ENCODE peak calls at places on chromosomes 4 and X, in ten cellular contexts. One of them, this sample, is unnamed.

GRCh38 chr4:54661686-54662085 is 3.9 kb downstream of the KIT start:
- DNase-seq in amygdala: no peak
- DNase-seq in COR-L47: no peak
- DNase-seq in NCI-H460: no peak
- DNase-seq in stimulated activated CD4-positive, alpha-beta T cell treated with anti-CD3 and anti-CD28 coated beads, Interleukin-2, amount 100 ng/mL, for 4 hours: no peak
- DNase-seq in T-helper 2 cell: no peak
- DNase-seq in iris pigment epithelial cell: peak; percentile 91
- DNase-seq in activated naive CD8-positive, alpha-beta T cell treated with anti-CD3 and anti-CD28 coated beads, Interleukin-2, amount 50 U/mL, for 24 hours: no peak
- DNase-seq in dermis blood vessel endothelial cell: peak; percentile 13
- DNase-seq in H4: no peak
- DNase-seq in this sample: no peak

GRCh38 chr4:54255881-54256280 is 26.8 kb downstream of the PDGFRA start:
- DNase-seq in COR-L47: no peak
- DNase-seq in stimulated activated CD4-positive, alpha-beta T cell treated with anti-CD3 and anti-CD28 coated beads, Interleukin-2, amount 100 ng/mL, for 4 hours: no peak
- DNase-seq in iris pigment epithelial cell: peak; percentile 43
- DNase-seq in activated naive CD8-positive, alpha-beta T cell treated with anti-CD3 and anti-CD28 coated beads, Interleukin-2, amount 50 U/mL, for 24 hours: no peak
- DNase-seq in H4: no peak
- DNase-seq in NCI-H460: no peak
- DNase-seq in T-helper 2 cell: no peak
- DNase-seq in amygdala: no peak
- DNase-seq in dermis blood vessel endothelial cell: no peak
- DNase-seq in this sample: no peak

GRCh38 chr4:106287353-106287969 is 28.5 kb downstream of the TBCK start:
- DNase-seq in COR-L47: no peak
- DNase-seq in dermis blood vessel endothelial cell: peak; percentile 87
- DNase-seq in iris pigment epithelial cell: peak; percentile 96
- DNase-seq in T-helper 2 cell: no peak
- DNase-seq in activated naive CD8-positive, alpha-beta T cell treated with anti-CD3 and anti-CD28 coated beads, Interleukin-2, amount 50 U/mL, for 24 hours: no peak
- DNase-seq in H4: peak; percentile 87
- DNase-seq in NCI-H460: peak; percentile 46
- DNase-seq in amygdala: no peak
- DNase-seq in stimulated activated CD4-positive, alpha-beta T cell treated with anti-CD3 and anti-CD28 coated beads, Interleukin-2, amount 100 ng/mL, for 4 hours: no peak
- DNase-seq in this sample: no peak

GRCh38 chr4:2368779-2369437 is 49.5 kb downstream of the ZFYVE28 start:
- DNase-seq in NCI-H460: no peak
- DNase-seq in T-helper 2 cell: no peak
- DNase-seq in activated naive CD8-positive, alpha-beta T cell treated with anti-CD3 and anti-CD28 coated beads, Interleukin-2, amount 50 U/mL, for 24 hours: no peak
- DNase-seq in amygdala: no peak
- DNase-seq in stimulated activated CD4-positive, alpha-beta T cell treated with anti-CD3 and anti-CD28 coated beads, Interleukin-2, amount 100 ng/mL, for 4 hours: no peak
- DNase-seq in COR-L47: no peak
- DNase-seq in dermis blood vessel endothelial cell: no peak
- DNase-seq in H4: no peak
- DNase-seq in iris pigment epithelial cell: no peak
- DNase-seq in this sample: no peak

GRCh38 chr4:6420972-6421371 is 51.4 kb downstream of the PPP2R2C start:
- DNase-seq in H4: no peak
- DNase-seq in amygdala: no peak
- DNase-seq in T-helper 2 cell: no peak
- DNase-seq in COR-L47: no peak
- DNase-seq in NCI-H460: no peak
- DNase-seq in iris pigment epithelial cell: no peak
- DNase-seq in dermis blood vessel endothelial cell: no peak
- DNase-seq in stimulated activated CD4-positive, alpha-beta T cell treated with anti-CD3 and anti-CD28 coated beads, Interleukin-2, amount 100 ng/mL, for 4 hours: no peak
- DNase-seq in activated naive CD8-positive, alpha-beta T cell treated with anti-CD3 and anti-CD28 coated beads, Interleukin-2, amount 50 U/mL, for 24 hours: no peak
- DNase-seq in this sample: no peak

GRCh38 chrX:63350551-63350950 is 581 bp downstream of the SPIN4 start:
- DNase-seq in stimulated activated CD4-positive, alpha-beta T cell treated with anti-CD3 and anti-CD28 coated beads, Interleukin-2, amount 100 ng/mL, for 4 hours: no peak
- DNase-seq in amygdala: no peak
- DNase-seq in iris pigment epithelial cell: no peak
- DNase-seq in activated naive CD8-positive, alpha-beta T cell treated with anti-CD3 and anti-CD28 coated beads, Interleukin-2, amount 50 U/mL, for 24 hours: peak; percentile 13
- DNase-seq in NCI-H460: no peak
- DNase-seq in H4: peak; percentile 11
- DNase-seq in T-helper 2 cell: no peak
- DNase-seq in COR-L47: no peak
- DNase-seq in dermis blood vessel endothelial cell: peak; percentile 23
- DNase-seq in this sample: peak; percentile 21

GRCh38 chrX:100408643-100409315 is 1.3 kb downstream of the PCDH19 start:
- DNase-seq in stimulated activated CD4-positive, alpha-beta T cell treated with anti-CD3 and anti-CD28 coated beads, Interleukin-2, amount 100 ng/mL, for 4 hours: no peak
- DNase-seq in T-helper 2 cell: no peak
- DNase-seq in COR-L47: no peak
- DNase-seq in activated naive CD8-positive, alpha-beta T cell treated with anti-CD3 and anti-CD28 coated beads, Interleukin-2, amount 50 U/mL, for 24 hours: no peak
- DNase-seq in amygdala: no peak
- DNase-seq in H4: no peak
- DNase-seq in NCI-H460: no peak
- DNase-seq in dermis blood vessel endothelial cell: no peak
- DNase-seq in iris pigment epithelial cell: no peak
- DNase-seq in this sample: no peak

GRCh38 chr4:169250796-169251195 is 20.0 kb downstream of the SH3RF1 start:
- DNase-seq in iris pigment epithelial cell: no peak
- DNase-seq in activated naive CD8-positive, alpha-beta T cell treated with anti-CD3 and anti-CD28 coated beads, Interleukin-2, amount 50 U/mL, for 24 hours: no peak
- DNase-seq in dermis blood vessel endothelial cell: no peak
- DNase-seq in stimulated activated CD4-positive, alpha-beta T cell treated with anti-CD3 and anti-CD28 coated beads, Interleukin-2, amount 100 ng/mL, for 4 hours: no peak
- DNase-seq in COR-L47: no peak
- DNase-seq in T-helper 2 cell: no peak
- DNase-seq in H4: no peak
- DNase-seq in amygdala: no peak
- DNase-seq in NCI-H460: no peak
- DNase-seq in this sample: no peak

GRCh38 chr4:118288097-118288496 is 64.7 kb downstream of the PRSS12 start:
- DNase-seq in amygdala: no peak
- DNase-seq in dermis blood vessel endothelial cell: no peak
- DNase-seq in T-helper 2 cell: no peak
- DNase-seq in stimulated activated CD4-positive, alpha-beta T cell treated with anti-CD3 and anti-CD28 coated beads, Interleukin-2, amount 100 ng/mL, for 4 hours: no peak
- DNase-seq in activated naive CD8-positive, alpha-beta T cell treated with anti-CD3 and anti-CD28 coated beads, Interleukin-2, amount 50 U/mL, for 24 hours: no peak
- DNase-seq in NCI-H460: no peak
- DNase-seq in H4: peak; percentile 38
- DNase-seq in iris pigment epithelial cell: peak; percentile 93
- DNase-seq in COR-L47: no peak
- DNase-seq in this sample: no peak

GRCh38 chrX:78092296-78092695 is 11.8 kb upstream of the PGK1 start:
- DNase-seq in iris pigment epithelial cell: peak; percentile 56
- DNase-seq in COR-L47: no peak
- DNase-seq in T-helper 2 cell: no peak
- DNase-seq in H4: peak; percentile 48
- DNase-seq in dermis blood vessel endothelial cell: peak; percentile 61
- DNase-seq in amygdala: no peak
- DNase-seq in activated naive CD8-positive, alpha-beta T cell treated with anti-CD3 and anti-CD28 coated beads, Interleukin-2, amount 50 U/mL, for 24 hours: no peak
- DNase-seq in NCI-H460: peak; percentile 38
- DNase-seq in stimulated activated CD4-positive, alpha-beta T cell treated with anti-CD3 and anti-CD28 coated beads, Interleukin-2, amount 100 ng/mL, for 4 hours: no peak
- DNase-seq in this sample: no peak

GRCh38 chr4:186621959-186622553 is 66.7 kb upstream of the MTNR1A start:
- DNase-seq in dermis blood vessel endothelial cell: no peak
- DNase-seq in stimulated activated CD4-positive, alpha-beta T cell treated with anti-CD3 and anti-CD28 coated beads, Interleukin-2, amount 100 ng/mL, for 4 hours: no peak
- DNase-seq in activated naive CD8-positive, alpha-beta T cell treated with anti-CD3 and anti-CD28 coated beads, Interleukin-2, amount 50 U/mL, for 24 hours: no peak
- DNase-seq in NCI-H460: no peak
- DNase-seq in amygdala: no peak
- DNase-seq in COR-L47: no peak
- DNase-seq in iris pigment epithelial cell: peak; percentile 96
- DNase-seq in H4: peak; percentile 34
- DNase-seq in T-helper 2 cell: no peak
- DNase-seq in this sample: no peak

GRCh38 chrX:108165349-108166111 is 74.0 kb downstream of the ATG4A start:
- DNase-seq in T-helper 2 cell: no peak
- DNase-seq in dermis blood vessel endothelial cell: peak; percentile 57
- DNase-seq in stimulated activated CD4-positive, alpha-beta T cell treated with anti-CD3 and anti-CD28 coated beads, Interleukin-2, amount 100 ng/mL, for 4 hours: no peak
- DNase-seq in amygdala: no peak
- DNase-seq in H4: peak; percentile 60
- DNase-seq in activated naive CD8-positive, alpha-beta T cell treated with anti-CD3 and anti-CD28 coated beads, Interleukin-2, amount 50 U/mL, for 24 hours: no peak
- DNase-seq in iris pigment epithelial cell: peak; percentile 57
- DNase-seq in NCI-H460: peak; percentile 34
- DNase-seq in COR-L47: peak; percentile 2
- DNase-seq in this sample: no peak

GRCh38 chr4:186676531-186677158 is 47.0 kb downstream of the FAT1 start:
- DNase-seq in activated naive CD8-positive, alpha-beta T cell treated with anti-CD3 and anti-CD28 coated beads, Interleukin-2, amount 50 U/mL, for 24 hours: no peak
- DNase-seq in dermis blood vessel endothelial cell: no peak
- DNase-seq in T-helper 2 cell: no peak
- DNase-seq in H4: peak; percentile 79
- DNase-seq in COR-L47: no peak
- DNase-seq in iris pigment epithelial cell: peak; percentile 92
- DNase-seq in amygdala: no peak
- DNase-seq in stimulated activated CD4-positive, alpha-beta T cell treated with anti-CD3 and anti-CD28 coated beads, Interleukin-2, amount 100 ng/mL, for 4 hours: no peak
- DNase-seq in NCI-H460: peak; percentile 17
- DNase-seq in this sample: no peak

GRCh38 chr4:56986192-56986591 is 7.5 kb downstream of the POLR2B start:
- DNase-seq in COR-L47: no peak
- DNase-seq in NCI-H460: no peak
- DNase-seq in H4: no peak
- DNase-seq in stimulated activated CD4-positive, alpha-beta T cell treated with anti-CD3 and anti-CD28 coated beads, Interleukin-2, amount 100 ng/mL, for 4 hours: no peak
- DNase-seq in amygdala: no peak
- DNase-seq in activated naive CD8-positive, alpha-beta T cell treated with anti-CD3 and anti-CD28 coated beads, Interleukin-2, amount 50 U/mL, for 24 hours: no peak
- DNase-seq in dermis blood vessel endothelial cell: no peak
- DNase-seq in T-helper 2 cell: no peak
- DNase-seq in iris pigment epithelial cell: no peak
- DNase-seq in this sample: no peak

GRCh38 chr4:113289736-113290135 is 240.3 kb downstream of the ANK2 start:
- DNase-seq in T-helper 2 cell: no peak
- DNase-seq in COR-L47: no peak
- DNase-seq in H4: no peak
- DNase-seq in NCI-H460: no peak
- DNase-seq in activated naive CD8-positive, alpha-beta T cell treated with anti-CD3 and anti-CD28 coated beads, Interleukin-2, amount 50 U/mL, for 24 hours: no peak
- DNase-seq in stimulated activated CD4-positive, alpha-beta T cell treated with anti-CD3 and anti-CD28 coated beads, Interleukin-2, amount 100 ng/mL, for 4 hours: no peak
- DNase-seq in iris pigment epithelial cell: peak; percentile 61
- DNase-seq in amygdala: no peak
- DNase-seq in dermis blood vessel endothelial cell: no peak
- DNase-seq in this sample: no peak

GRCh38 chr4:44671636-44672035 is 6.6 kb upstream of the GUF1 start:
- DNase-seq in activated naive CD8-positive, alpha-beta T cell treated with anti-CD3 and anti-CD28 coated beads, Interleukin-2, amount 50 U/mL, for 24 hours: no peak
- DNase-seq in dermis blood vessel endothelial cell: no peak
- DNase-seq in COR-L47: no peak
- DNase-seq in NCI-H460: no peak
- DNase-seq in amygdala: no peak
- DNase-seq in stimulated activated CD4-positive, alpha-beta T cell treated with anti-CD3 and anti-CD28 coated beads, Interleukin-2, amount 100 ng/mL, for 4 hours: no peak
- DNase-seq in iris pigment epithelial cell: no peak
- DNase-seq in H4: no peak
- DNase-seq in T-helper 2 cell: no peak
- DNase-seq in this sample: no peak

GRCh38 chrX:133838761-133839676 is 146.4 kb downstream of the GPC3 start:
- DNase-seq in COR-L47: no peak
- DNase-seq in H4: peak; percentile 16
- DNase-seq in dermis blood vessel endothelial cell: peak; percentile 56
- DNase-seq in NCI-H460: peak; percentile 24
- DNase-seq in activated naive CD8-positive, alpha-beta T cell treated with anti-CD3 and anti-CD28 coated beads, Interleukin-2, amount 50 U/mL, for 24 hours: peak; percentile 27
- DNase-seq in stimulated activated CD4-positive, alpha-beta T cell treated with anti-CD3 and anti-CD28 coated beads, Interleukin-2, amount 100 ng/mL, for 4 hours: peak; percentile 3
- DNase-seq in T-helper 2 cell: no peak
- DNase-seq in amygdala: no peak
- DNase-seq in iris pigment epithelial cell: peak; percentile 32
- DNase-seq in this sample: no peak

GRCh38 chrX:41481264-41482109 is 34.3 kb downstream of the NYX start:
- DNase-seq in amygdala: no peak
- DNase-seq in COR-L47: no peak
- DNase-seq in activated naive CD8-positive, alpha-beta T cell treated with anti-CD3 and anti-CD28 coated beads, Interleukin-2, amount 50 U/mL, for 24 hours: peak; percentile 12
- DNase-seq in T-helper 2 cell: no peak
- DNase-seq in iris pigment epithelial cell: no peak
- DNase-seq in dermis blood vessel endothelial cell: peak; percentile 45
- DNase-seq in H4: peak; percentile 17
- DNase-seq in stimulated activated CD4-positive, alpha-beta T cell treated with anti-CD3 and anti-CD28 coated beads, Interleukin-2, amount 100 ng/mL, for 4 hours: no peak
- DNase-seq in NCI-H460: peak; percentile 41
- DNase-seq in this sample: no peak

GRCh38 chrX:24245201-24245600 is 68.7 kb downstream of the SUPT20HL2 start:
- DNase-seq in stimulated activated CD4-positive, alpha-beta T cell treated with anti-CD3 and anti-CD28 coated beads, Interleukin-2, amount 100 ng/mL, for 4 hours: no peak
- DNase-seq in COR-L47: no peak
- DNase-seq in T-helper 2 cell: no peak
- DNase-seq in H4: peak; percentile 53
- DNase-seq in iris pigment epithelial cell: peak; percentile 83
- DNase-seq in amygdala: no peak
- DNase-seq in NCI-H460: no peak
- DNase-seq in activated naive CD8-positive, alpha-beta T cell treated with anti-CD3 and anti-CD28 coated beads, Interleukin-2, amount 50 U/mL, for 24 hours: no peak
- DNase-seq in dermis blood vessel endothelial cell: no peak
- DNase-seq in this sample: no peak

GRCh38 chr4:2043396-2044118 is 15.6 kb upstream of the NAT8L start:
- DNase-seq in iris pigment epithelial cell: no peak
- DNase-seq in COR-L47: no peak
- DNase-seq in activated naive CD8-positive, alpha-beta T cell treated with anti-CD3 and anti-CD28 coated beads, Interleukin-2, amount 50 U/mL, for 24 hours: no peak
- DNase-seq in NCI-H460: no peak
- DNase-seq in amygdala: no peak
- DNase-seq in H4: no peak
- DNase-seq in T-helper 2 cell: no peak
- DNase-seq in dermis blood vessel endothelial cell: no peak
- DNase-seq in stimulated activated CD4-positive, alpha-beta T cell treated with anti-CD3 and anti-CD28 coated beads, Interleukin-2, amount 100 ng/mL, for 4 hours: no peak
- DNase-seq in this sample: no peak

GRCh38 chr4:1052231-1052671 is 40.8 kb downstream of the FGFRL1 start:
- DNase-seq in stimulated activated CD4-positive, alpha-beta T cell treated with anti-CD3 and anti-CD28 coated beads, Interleukin-2, amount 100 ng/mL, for 4 hours: no peak
- DNase-seq in NCI-H460: no peak
- DNase-seq in iris pigment epithelial cell: no peak
- DNase-seq in amygdala: no peak
- DNase-seq in T-helper 2 cell: no peak
- DNase-seq in H4: no peak
- DNase-seq in dermis blood vessel endothelial cell: no peak
- DNase-seq in activated naive CD8-positive, alpha-beta T cell treated with anti-CD3 and anti-CD28 coated beads, Interleukin-2, amount 50 U/mL, for 24 hours: no peak
- DNase-seq in COR-L47: no peak
- DNase-seq in this sample: no peak

GRCh38 chr4:80454561-80454960 is 119.0 kb downstream of the CFAP299 start:
- DNase-seq in COR-L47: no peak
- DNase-seq in activated naive CD8-positive, alpha-beta T cell treated with anti-CD3 and anti-CD28 coated beads, Interleukin-2, amount 50 U/mL, for 24 hours: no peak
- DNase-seq in dermis blood vessel endothelial cell: no peak
- DNase-seq in stimulated activated CD4-positive, alpha-beta T cell treated with anti-CD3 and anti-CD28 coated beads, Interleukin-2, amount 100 ng/mL, for 4 hours: no peak
- DNase-seq in H4: no peak
- DNase-seq in amygdala: no peak
- DNase-seq in iris pigment epithelial cell: no peak
- DNase-seq in T-helper 2 cell: no peak
- DNase-seq in NCI-H460: no peak
- DNase-seq in this sample: no peak

GRCh38 chrX:39440734-39441305 is 639.6 kb downstream of the MID1IP1 start:
- DNase-seq in amygdala: no peak
- DNase-seq in dermis blood vessel endothelial cell: no peak
- DNase-seq in stimulated activated CD4-positive, alpha-beta T cell treated with anti-CD3 and anti-CD28 coated beads, Interleukin-2, amount 100 ng/mL, for 4 hours: no peak
- DNase-seq in NCI-H460: no peak
- DNase-seq in H4: peak; percentile 6
- DNase-seq in COR-L47: no peak
- DNase-seq in iris pigment epithelial cell: no peak
- DNase-seq in activated naive CD8-positive, alpha-beta T cell treated with anti-CD3 and anti-CD28 coated beads, Interleukin-2, amount 50 U/mL, for 24 hours: no peak
- DNase-seq in T-helper 2 cell: no peak
- DNase-seq in this sample: no peak

GRCh38 chrX:129984196-129984962 is 1.9 kb downstream of the BCORL1 start:
- DNase-seq in dermis blood vessel endothelial cell: peak; percentile 20
- DNase-seq in iris pigment epithelial cell: no peak
- DNase-seq in NCI-H460: no peak
- DNase-seq in amygdala: no peak
- DNase-seq in T-helper 2 cell: peak; percentile 7
- DNase-seq in activated naive CD8-positive, alpha-beta T cell treated with anti-CD3 and anti-CD28 coated beads, Interleukin-2, amount 50 U/mL, for 24 hours: peak; percentile 26
- DNase-seq in stimulated activated CD4-positive, alpha-beta T cell treated with anti-CD3 and anti-CD28 coated beads, Interleukin-2, amount 100 ng/mL, for 4 hours: peak; percentile 14
- DNase-seq in H4: no peak
- DNase-seq in COR-L47: no peak
- DNase-seq in this sample: no peak

GRCh38 chr4:153728151-153728550 is 31.7 kb downstream of the RNF175 start:
- DNase-seq in stimulated activated CD4-positive, alpha-beta T cell treated with anti-CD3 and anti-CD28 coated beads, Interleukin-2, amount 100 ng/mL, for 4 hours: no peak
- DNase-seq in T-helper 2 cell: no peak
- DNase-seq in activated naive CD8-positive, alpha-beta T cell treated with anti-CD3 and anti-CD28 coated beads, Interleukin-2, amount 50 U/mL, for 24 hours: no peak
- DNase-seq in H4: no peak
- DNase-seq in NCI-H460: no peak
- DNase-seq in COR-L47: no peak
- DNase-seq in amygdala: no peak
- DNase-seq in dermis blood vessel endothelial cell: no peak
- DNase-seq in iris pigment epithelial cell: no peak
- DNase-seq in this sample: no peak

GRCh38 chr4:46124773-46125172 is 919 bp upstream of the GABRG1 start:
- DNase-seq in stimulated activated CD4-positive, alpha-beta T cell treated with anti-CD3 and anti-CD28 coated beads, Interleukin-2, amount 100 ng/mL, for 4 hours: no peak
- DNase-seq in NCI-H460: no peak
- DNase-seq in dermis blood vessel endothelial cell: no peak
- DNase-seq in H4: peak; percentile 3
- DNase-seq in activated naive CD8-positive, alpha-beta T cell treated with anti-CD3 and anti-CD28 coated beads, Interleukin-2, amount 50 U/mL, for 24 hours: no peak
- DNase-seq in T-helper 2 cell: no peak
- DNase-seq in iris pigment epithelial cell: no peak
- DNase-seq in COR-L47: peak; percentile 77
- DNase-seq in amygdala: peak; percentile 6
- DNase-seq in this sample: peak; percentile 54

GRCh38 chr4:123120473-123120872 is 198.1 kb upstream of the NUDT6 start:
- DNase-seq in stimulated activated CD4-positive, alpha-beta T cell treated with anti-CD3 and anti-CD28 coated beads, Interleukin-2, amount 100 ng/mL, for 4 hours: no peak
- DNase-seq in activated naive CD8-positive, alpha-beta T cell treated with anti-CD3 and anti-CD28 coated beads, Interleukin-2, amount 50 U/mL, for 24 hours: no peak
- DNase-seq in iris pigment epithelial cell: peak; percentile 86
- DNase-seq in dermis blood vessel endothelial cell: no peak
- DNase-seq in T-helper 2 cell: no peak
- DNase-seq in COR-L47: no peak
- DNase-seq in NCI-H460: peak; percentile 6
- DNase-seq in amygdala: no peak
- DNase-seq in H4: peak; percentile 25
- DNase-seq in this sample: no peak

GRCh38 chr4:146222313-146222712 is 8.0 kb downstream of the REELD1 start:
- DNase-seq in COR-L47: no peak
- DNase-seq in NCI-H460: no peak
- DNase-seq in stimulated activated CD4-positive, alpha-beta T cell treated with anti-CD3 and anti-CD28 coated beads, Interleukin-2, amount 100 ng/mL, for 4 hours: no peak
- DNase-seq in iris pigment epithelial cell: peak; percentile 28
- DNase-seq in activated naive CD8-positive, alpha-beta T cell treated with anti-CD3 and anti-CD28 coated beads, Interleukin-2, amount 50 U/mL, for 24 hours: no peak
- DNase-seq in T-helper 2 cell: no peak
- DNase-seq in amygdala: no peak
- DNase-seq in H4: peak; percentile 57
- DNase-seq in dermis blood vessel endothelial cell: no peak
- DNase-seq in this sample: no peak